ENCODE peak calls at places on chromosomes 16 and 17, in five cellular contexts. A is CD8-positive, alpha-beta T cell; J is uterus; U is heart right ventricle; G is CD8-positive, alpha-beta memory T cell. N is an unnamed sample.
A peak's percentile ranks its signal among the peaks of the same experiment; 100 is the strongest.

GRCh38 chr16:83847371-83848225 is 39.8 kb downstream of the HSBP1 start:
- DNase-seq in J (no peak), U (no peak), A (no peak), G (no peak), N (no peak)

GRCh38 chr16:48608871-48609452 is 1.0 kb downstream of the N4BP1 start:
- DNase-seq in A (no peak), G (no peak), J (no peak), U (no peak), N (no peak)

GRCh38 chr16:88461291-88462269 is 8.5 kb downstream of the ZFPM1 start:
- DNase-seq in J (no peak), U (no peak), A (no peak), G (no peak), N (no peak)

GRCh38 chr16:16036359-16036792 is 87.0 kb downstream of the ABCC1 start:
- DNase-seq in U (no peak), J (no peak), G (no peak), A (no peak), N (no peak)

GRCh38 chr17:55212880-55213279 is 51.9 kb upstream of the HLF start:
- DNase-seq in G (no peak), J (no peak), A (no peak), U (no peak), N (no peak)

GRCh38 chr17:38613981-38614779 is 8.4 kb upstream of the SRCIN1 start:
- DNase-seq in G (no peak), J (no peak), A (no peak), U (no peak), N (no peak)

GRCh38 chr17:74526681-74527080 is 4.6 kb downstream of the CD300LB start:
- DNase-seq in A (no peak), J (no peak), U (no peak), G (no peak), N (no peak)

GRCh38 chr16:56995136-56995805 is 5.9 kb downstream of the NLRC5 start:
- DNase-seq in U (no peak), G (no peak), A (no peak), J (peak; percentile 1), N (no peak)

GRCh38 chr17:42760652-42761581 is at the start of gene RAMP2:
- DNase-seq in A (no peak), J (no peak), U (peak; percentile 42), G (no peak), N (no peak)

GRCh38 chr16:1941924-1942809 is 832 bp downstream of the MSRB1 start:
- DNase-seq in A (no peak), G (no peak), U (no peak), J (no peak), N (no peak)

GRCh38 chr16:17017442-17017841 is 453.3 kb downstream of the XYLT1 start:
- DNase-seq in A (no peak), U (no peak), G (no peak), J (no peak), N (no peak)

GRCh38 chr17:17305282-17305801 is 2.2 kb downstream of the NT5M start:
- DNase-seq in A (peak; percentile 74), J (no peak), G (peak; percentile 46), U (no peak), N (peak; percentile 86)

GRCh38 chr16:4290236-4290830 is 17.5 kb upstream of the TFAP4 start:
- DNase-seq in J (no peak), A (no peak), U (no peak), G (no peak), N (no peak)

GRCh38 chr17:36641877-36642845 is 40.8 kb downstream of the MRM1 start:
- DNase-seq in U (no peak), G (no peak), A (no peak), J (no peak), N (no peak)

GRCh38 chr16:86078121-86078600 is 179.2 kb downstream of the IRF8 start:
- DNase-seq in A (no peak), J (no peak), U (no peak), G (no peak), N (no peak)

GRCh38 chr16:22191966-22192260 is 14.2 kb upstream of the EEF2K start:
- DNase-seq in G (no peak), J (no peak), U (peak; percentile 34), A (no peak), N (peak; percentile 65)

GRCh38 chr17:43834106-43834505 is 1.2 kb upstream of the MPP3 start:
- DNase-seq in J (no peak), A (no peak), U (no peak), G (no peak), N (no peak)

GRCh38 chr17:5226940-5227878 is 7.5 kb downstream of the SCIMP start:
- DNase-seq in G (peak; percentile 68), U (no peak), A (peak; percentile 76), J (no peak), N (no peak)

GRCh38 chr17:16939606-16940115 is 32.3 kb downstream of the TNFRSF13B start:
- DNase-seq in J (no peak), G (no peak), A (peak; percentile 35), U (no peak), N (no peak)

GRCh38 chr17:2704031-2704889 is 7.3 kb downstream of the CLUH start:
- DNase-seq in J (no peak), U (no peak), G (no peak), A (no peak), N (no peak)

GRCh38 chr16:51392651-51393187 is 241.6 kb upstream of the SALL1 start:
- DNase-seq in G (no peak), J (no peak), A (no peak), U (no peak), N (no peak)

GRCh38 chr16:75244225-75244792 is 7.1 kb downstream of the BCAR1 start:
- DNase-seq in A (no peak), J (peak; percentile 66), U (peak; percentile 56), G (no peak), N (no peak)

GRCh38 chr17:34673516-34673915 is 94.1 kb downstream of the TMEM132E start:
- DNase-seq in G (no peak), J (no peak), A (no peak), U (no peak), N (no peak)

GRCh38 chr17:65324977-65325376 is 187.8 kb downstream of the RGS9 start:
- DNase-seq in A (no peak), G (no peak), U (peak; percentile 16), J (peak; percentile 67), N (no peak)

GRCh38 chr17:38453951-38454421 is 25.7 kb downstream of the ARHGAP23 start:
- DNase-seq in U (peak; percentile 57), A (no peak), G (no peak), J (peak; percentile 52), N (no peak)

GRCh38 chr16:24523569-24523968 is 15.8 kb upstream of the RBBP6 start:
- DNase-seq in G (no peak), J (no peak), A (peak; percentile 36), U (no peak), N (no peak)

GRCh38 chr17:2090804-2091534 is 36.1 kb downstream of the HIC1 start:
- DNase-seq in J (peak; percentile 78), A (no peak), U (peak; percentile 77), G (no peak), N (no peak)

GRCh38 chr16:79186196-79186595 is 414.3 kb downstream of the MAF start:
- DNase-seq in A (no peak), G (no peak), J (no peak), U (peak; percentile 15), N (no peak)

GRCh38 chr17:9002610-9003354 is 18.5 kb upstream of the NTN1 start:
- DNase-seq in U (no peak), A (no peak), G (peak; percentile 14), J (peak; percentile 24), N (peak; percentile 25)

GRCh38 chr17:10767237-10767636 is 36.7 kb downstream of the TMEM238L start:
- DNase-seq in U (no peak), J (no peak), G (no peak), A (no peak), N (no peak)
- H3K27ac ChIP-seq in U (no peak overlapping the region), J (no peak overlapping the region), G (no peak overlapping the region), A (no peak overlapping the region), N (no peak overlapping the region)

GRCh38 chr17:57622886-57623433 is 122.1 kb downstream of the CCDC182 start:
- DNase-seq in U (peak; percentile 47), J (no peak), G (no peak), A (no peak), N (no peak)
- H3K4me1 ChIP-seq in U (peaks cover 21% of the 10 kb centered on the region), J (no peaks in the 10 kb centered on the region), G (no peaks in the 10 kb centered on the region), A (no peaks in the 10 kb centered on the region), N (no peaks in the 10 kb centered on the region)

DNA sequence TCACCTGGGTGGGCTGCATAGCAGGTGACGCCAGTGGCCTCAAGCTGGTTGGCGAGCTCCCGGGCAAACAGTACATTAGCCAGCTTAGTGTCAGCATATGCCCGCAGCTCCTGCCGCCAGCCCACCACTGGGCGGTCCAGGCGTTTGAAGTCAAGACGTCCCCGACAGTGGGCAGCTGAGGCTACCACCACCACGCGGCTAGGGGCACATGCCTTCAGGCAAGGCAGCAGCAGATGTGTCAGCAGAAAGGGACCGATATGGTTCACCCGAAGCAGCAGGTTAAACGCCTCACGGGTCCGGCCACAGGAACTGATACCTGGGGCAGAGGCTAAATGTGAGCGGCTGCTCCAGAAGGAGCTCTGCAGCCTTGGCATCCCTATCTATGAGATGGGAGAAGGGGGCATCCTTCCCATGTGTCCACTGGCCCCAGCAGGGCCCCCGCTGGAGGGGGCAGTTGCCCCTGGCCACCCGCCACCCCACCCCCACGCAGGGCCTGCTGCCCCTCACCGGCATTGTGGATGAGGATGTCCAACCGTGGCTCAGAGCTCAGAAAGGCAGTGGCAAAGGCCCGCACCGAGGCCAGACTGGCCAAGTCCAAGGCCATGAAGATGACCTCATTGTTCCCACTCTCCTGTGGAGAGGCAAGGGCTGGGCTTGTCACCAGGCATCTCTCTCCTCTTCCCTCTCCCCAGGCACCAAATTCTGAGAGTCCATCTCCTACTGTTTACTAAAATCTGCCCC is 1.7 kb downstream of the DHRS13 start:
- DNase-seq in A (no peak), U (no peak), G (no peak), J (no peak), N (no peak)
- H3K4me3 ChIP-seq in A (no peak overlapping the region), U (peak overlapping the region; percentile 80), G (peak overlapping the region; percentile 71), J (no peak overlapping the region), N (peak overlapping the region; percentile 91)

GRCh38 chr17:40123811-40124114 is 2.0 kb downstream of the MSL1 start:
- DNase-seq in A (no peak), U (no peak), J (no peak), G (no peak), N (no peak)

GRCh38 chr17:40122944-40123810 is 1.4 kb downstream of the MSL1 start:
- DNase-seq in G (peak; percentile 40), A (no peak), J (peak; percentile 60), U (peak; percentile 65), N (peak; percentile 51)

GRCh38 chr17:40122466-40122943 is 734 bp downstream of the MSL1 start:
- DNase-seq in G (no peak), J (peak; percentile 56), U (peak; percentile 52), A (no peak), N (no peak)

GRCh38 chr17:40121886-40122465 is at the start of gene MSL1:
- DNase-seq in U (peak; percentile 90), G (peak; percentile 85), J (peak; percentile 91), A (peak; percentile 92), N (peak; percentile 80)

DNA sequence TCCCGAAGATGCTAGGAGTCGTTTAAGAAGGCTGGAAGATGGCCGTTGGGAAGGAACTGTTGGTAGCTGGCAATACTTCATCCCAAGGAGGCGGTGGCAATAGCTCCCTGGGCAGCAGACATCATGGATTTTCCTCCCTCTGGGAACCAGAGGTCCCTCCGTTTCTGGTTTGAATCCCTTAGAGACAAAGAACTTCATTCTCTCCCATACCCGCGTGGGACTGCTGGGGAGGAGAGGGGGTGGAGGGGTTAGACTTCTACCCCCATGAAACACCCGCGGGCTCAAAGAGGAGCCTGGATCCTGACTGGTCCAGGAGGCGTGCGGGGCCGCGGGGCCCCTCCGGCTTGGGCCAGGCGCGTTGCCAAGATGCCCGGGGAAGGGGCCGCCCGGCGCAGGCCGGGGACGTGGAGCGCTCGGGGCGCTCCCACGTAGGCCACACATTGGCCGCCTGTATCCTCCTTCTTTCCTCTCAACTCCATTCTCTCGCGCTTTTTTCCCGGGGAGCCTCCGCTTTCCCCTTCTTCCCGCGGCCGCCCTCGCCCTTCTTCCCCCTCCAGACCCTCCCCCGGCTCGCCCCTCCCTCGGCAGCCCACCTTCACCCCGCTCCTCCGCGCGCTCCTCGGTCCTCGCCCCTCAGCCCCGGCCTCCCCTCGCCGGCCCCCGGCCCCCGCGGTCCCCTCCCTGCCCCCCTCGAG is 433 bp upstream of the MSL1 start:
- DNase-seq in A (no peak), G (no peak), U (peak; percentile 11), J (peak; percentile 71), N (no peak)
- H3K27ac ChIP-seq in A (peak overlapping the region; percentile 36), G (peak overlapping the region; percentile 33), U (peak overlapping the region; percentile 92), J (peak overlapping the region; percentile 99), N (peak overlapping the region; percentile 79)

N was measured in CD4-positive, CD25-positive, alpha-beta regulatory T cell.